ENCODE peak calls at places on chromosomes 3 and 15, in four cellular contexts. D, H, V and Y are unnamed samples.

GRCh38 chr15:32829441-32829840 is 111.6 kb downstream of the GREM1 start:
- DNase-seq in D (no peak), V (no peak), H (no peak), Y (no peak)

GRCh38 chr3:29514170-29514569 is 233.3 kb downstream of the RBMS3 start:
- DNase-seq in V (no peak), H (no peak), D (no peak), Y (no peak)

GRCh38 chr3:7388026-7388425 is 527.1 kb downstream of the GRM7 start:
- DNase-seq in D (no peak), V (no peak), H (no peak), Y (no peak)

GRCh38 chr15:87724330-87724729 is 532.2 kb downstream of the NTRK3 start:
- DNase-seq in D (no peak), V (no peak), H (no peak), Y (no peak)

GRCh38 chr3:116770815-116771450 is 61.4 kb downstream of the TUSC7 start:
- DNase-seq in V (peak; percentile 37), D (peak; percentile 79), H (peak; percentile 29), Y (peak; percentile 83)

GRCh38 chr3:113157408-113157980 is 53.9 kb upstream of the BOC start:
- DNase-seq in V (no peak), H (no peak), D (no peak), Y (no peak)

GRCh38 chr3:128360243-128360642 is 106.4 kb downstream of the DNAJB8 start:
- DNase-seq in H (no peak), D (peak; percentile 33), V (no peak), Y (no peak)

GRCh38 chr3:56806407-56806806 is 4.7 kb upstream of the ARHGEF3 start:
- DNase-seq in V (no peak), D (no peak), H (no peak), Y (no peak)

GRCh38 chr3:126538316-126538715 is 14.4 kb downstream of the CHST13 start:
- DNase-seq in V (no peak), H (no peak), D (no peak), Y (peak; percentile 8)

GRCh38 chr3:32571192-32571485 is 481 bp upstream of the DYNC1LI1 start:
- DNase-seq in D (no peak), H (no peak), V (no peak), Y (no peak)

GRCh38 chr3:168250415-168250861 is 154.7 kb upstream of the GOLIM4 start:
- DNase-seq in H (no peak), D (no peak), V (no peak), Y (no peak)

GRCh38 chr3:58502832-58503231 is 10.9 kb downstream of the KCTD6 start:
- DNase-seq in D (no peak), V (no peak), H (no peak), Y (no peak)

GRCh38 chr3:162338514-162338913 is 841.9 kb downstream of the OTOL1 start:
- DNase-seq in H (no peak), D (no peak), V (no peak), Y (no peak)

GRCh38 chr3:10983219-10983916 is 9.2 kb upstream of the SLC6A1 start:
- DNase-seq in V (no peak), H (peak; percentile 72), D (peak; percentile 25), Y (peak; percentile 42)

GRCh38 chr3:177946965-177947364 is 589.3 kb upstream of the KCNMB2 start:
- DNase-seq in V (no peak), D (no peak), H (no peak), Y (no peak)

GRCh38 chr3:136699271-136699828 is 52.8 kb downstream of the STAG1 start:
- DNase-seq in D (no peak), H (no peak), V (no peak), Y (no peak)

GRCh38 chr3:163490119-163490518 is 1588.2 kb downstream of the SI start:
- DNase-seq in H (peak; percentile 9), V (no peak), D (peak; percentile 57), Y (peak; percentile 79)

GRCh38 chr3:99901200-99901926 is 83.7 kb downstream of the CMSS1 start:
- DNase-seq in V (peak; percentile 23), H (no peak), D (peak; percentile 94), Y (no peak)

GRCh38 chr3:51773529-51773928 is 5.5 kb downstream of the IQCF6 start:
- DNase-seq in H (no peak), D (no peak), V (no peak), Y (no peak)
- TF ChIP-seq CREM in H (no peak), D (no peak), V (no peak), Y (no peak)

DNA sequence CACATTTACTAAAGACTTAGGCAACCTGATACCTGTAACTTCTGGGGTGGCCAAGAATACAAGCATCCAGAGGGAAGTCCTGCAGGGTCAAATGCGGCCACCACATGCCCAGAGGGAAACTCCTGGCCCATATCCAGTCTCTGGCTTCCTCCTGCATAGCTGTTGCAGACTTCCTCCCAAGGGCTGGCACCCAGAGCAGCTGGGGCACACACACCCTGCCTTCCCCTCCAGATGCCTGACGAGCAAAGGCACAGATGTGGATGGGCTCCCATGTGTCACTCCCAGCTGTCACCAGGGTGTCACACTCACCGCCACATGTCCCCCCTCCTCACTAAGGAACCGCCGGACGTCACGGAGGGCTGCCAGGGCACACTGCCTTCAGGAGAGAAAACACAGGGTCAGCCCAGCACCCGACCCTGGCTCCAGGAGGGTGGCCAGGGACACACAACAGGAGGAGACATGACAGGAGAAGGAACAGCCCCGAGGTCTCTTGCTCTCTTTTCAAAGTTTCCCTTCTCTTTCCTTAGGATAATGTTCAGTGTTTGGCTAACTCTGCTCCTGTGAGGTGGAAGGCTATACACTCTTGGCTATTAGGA is 13.2 kb downstream of the PFKFB4 start:
- DNase-seq in V (no peak), D (no peak), H (no peak), Y (no peak)
- TF ChIP-seq CREM in V (no peak), D (no peak), H (no peak), Y (no peak)

GRCh38 chr15:41695750-41696436 is 35.7 kb downstream of the MGA start:
- DNase-seq in D (peak; percentile 18), V (peak; percentile 39), H (peak; percentile 27), Y (no peak)
- TF ChIP-seq CREM in D (no peak), V (no peak), H (no peak), Y (no peak)

GRCh38 chr3:89698208-89698830 is 590.9 kb downstream of the EPHA3 start:
- DNase-seq in H (no peak), V (no peak), D (no peak), Y (no peak)

GRCh38 chr3:89702404-89702803 is 595.0 kb downstream of the EPHA3 start:
- DNase-seq in H (no peak), D (no peak), V (no peak), Y (no peak)

GRCh38 chr3:89699229-89699628 is 591.8 kb downstream of the EPHA3 start:
- DNase-seq in D (no peak), H (no peak), V (no peak), Y (no peak)

GRCh38 chr3:89697321-89697916 is 590.0 kb downstream of the EPHA3 start:
- DNase-seq in H (no peak), V (no peak), D (no peak), Y (no peak)

GRCh38 chr3:89699771-89700170 is 592.4 kb downstream of the EPHA3 start:
- DNase-seq in D (no peak), H (no peak), V (no peak), Y (no peak)
- TF ChIP-seq CREM in D (no peak), H (no peak), V (no peak), Y (no peak)

DNA sequence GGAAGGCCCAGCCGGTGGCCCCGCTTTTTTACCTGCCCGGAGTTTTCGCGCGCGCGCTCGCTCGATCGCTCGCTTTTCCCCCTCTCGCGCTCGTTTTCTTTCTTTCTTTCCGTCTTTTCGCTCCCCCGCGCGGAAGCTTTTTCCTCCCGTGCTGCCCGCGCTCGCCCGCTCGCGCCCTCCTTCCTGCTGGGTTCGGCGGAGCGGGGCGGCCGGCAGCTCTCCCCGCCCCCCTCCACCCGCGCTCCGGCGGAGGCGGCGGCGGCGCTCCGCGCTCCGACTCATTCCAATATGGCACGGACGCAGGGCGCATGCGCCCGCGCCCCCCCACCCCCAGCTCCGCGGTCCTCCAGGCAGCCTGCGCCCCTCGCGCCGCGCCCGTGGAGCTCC is at the start of gene SFMBT1:
- DNase-seq in H (peak; percentile 89), D (no peak), V (no peak), Y (peak; percentile 49)
- TF ChIP-seq CREM in H (no peak), D (no peak), V (no peak), Y (no peak)

GRCh38 chr15:75732206-75732808 is 19.7 kb upstream of the CSPG4 start:
- DNase-seq in D (no peak), V (no peak), H (peak; percentile 4), Y (no peak)

GRCh38 chr15:75736256-75736655 is 23.6 kb upstream of the CSPG4 start:
- DNase-seq in D (no peak), H (no peak), V (no peak), Y (no peak)

GRCh38 chr15:75731248-75732100 is 18.8 kb upstream of the CSPG4 start:
- DNase-seq in V (no peak), H (peak; percentile 21), D (no peak), Y (peak; percentile 40)

GRCh38 chr15:75733761-75734651 is 21.4 kb upstream of the CSPG4 start:
- DNase-seq in H (no peak), V (no peak), D (no peak), Y (no peak)

DNA sequence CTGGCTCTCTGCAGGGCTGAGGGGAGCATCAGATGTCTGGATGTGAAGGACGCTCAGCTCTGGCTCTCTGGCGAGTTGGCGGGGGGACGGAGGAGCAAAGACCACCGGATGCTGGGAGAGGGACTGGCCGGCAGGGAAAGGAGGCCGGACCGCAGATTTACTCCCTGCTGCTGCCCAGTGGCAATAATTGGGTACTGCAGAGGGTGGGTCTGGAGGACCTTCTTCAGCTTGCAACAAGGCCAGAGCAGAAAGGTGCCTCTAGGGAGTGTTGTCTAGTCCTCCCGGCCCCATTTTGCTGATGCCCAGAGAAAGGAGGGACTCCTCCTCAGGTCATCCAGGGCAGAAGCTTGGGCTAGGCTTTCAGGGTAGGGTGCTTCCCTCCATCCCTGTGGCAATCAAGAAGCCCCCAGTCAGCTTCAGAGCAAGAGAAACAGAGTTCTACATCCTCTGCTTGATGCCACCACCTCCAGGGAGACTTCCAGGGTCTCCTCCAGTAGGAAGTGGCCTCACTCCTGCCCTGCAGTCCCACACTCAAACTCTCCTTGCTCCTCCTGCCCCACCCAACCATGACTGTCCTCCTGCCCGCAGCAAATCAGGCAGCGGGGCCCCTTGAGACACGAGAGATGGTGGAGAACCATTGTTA is 20.3 kb upstream of the CSPG4 start:
- DNase-seq in D (peak; percentile 50), V (no peak), H (peak; percentile 71), Y (peak; percentile 92)
- TF ChIP-seq CREM in D (no peak), V (no peak), H (no peak), Y (no peak)

GRCh38 chr3:117809157-117810081 is 1099.8 kb downstream of the TUSC7 start:
- DNase-seq in H (no peak), V (no peak), D (no peak), Y (no peak)
- TF ChIP-seq CREM in H (no peak), V (no peak), D (no peak), Y (no peak)

DNA sequence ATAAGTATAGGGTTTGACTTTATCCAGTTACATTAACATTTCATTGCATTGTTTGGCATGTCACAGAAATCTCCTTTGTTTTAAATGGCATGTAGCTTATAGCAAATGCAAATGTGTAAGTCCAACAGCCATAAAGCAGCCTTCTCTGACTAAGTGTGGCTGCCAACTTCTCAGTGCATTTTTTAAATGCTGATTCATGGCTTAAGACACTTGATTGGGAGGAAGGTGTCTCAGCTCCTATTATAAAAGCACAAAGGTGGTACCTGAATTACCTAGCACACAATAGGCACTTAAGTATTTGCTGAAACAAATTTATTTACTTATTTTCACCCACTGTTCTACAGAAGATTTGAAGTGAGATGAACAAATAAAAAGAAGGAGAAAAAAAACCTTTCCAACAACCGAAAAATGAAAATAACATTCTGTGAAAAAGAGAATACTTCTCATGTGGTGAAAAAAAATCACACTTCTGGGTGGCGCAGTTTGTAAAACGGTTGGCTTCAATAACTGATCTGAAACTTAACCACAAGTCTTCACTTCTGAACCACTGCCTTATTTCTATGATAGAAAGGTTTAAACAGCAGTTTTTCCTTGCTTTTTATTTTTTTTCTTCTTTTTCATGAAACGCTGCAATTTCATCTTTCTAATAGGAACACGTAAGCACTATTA is 105.5 kb upstream of the ICE2 start:
- DNase-seq in D (no peak), H (no peak), V (no peak), Y (no peak)
- TF ChIP-seq CREM in D (no peak), H (no peak), V (no peak), Y (no peak)